ENCODE peak calls at places on chromosome 4, in ten cellular contexts. B, G, J, D, X, P, S, Y, E and C are unnamed samples.

GRCh38 chr4:114034189-114034588 is 54.7 kb upstream of the ARSJ start:
- DNase-seq in B (no peak), G (no peak), J (no peak), D (no peak), X (no peak), P (no peak), S (no peak), Y (no peak), E (no peak), C (no peak)

GRCh38 chr4:98938386-98938785 is 9.5 kb upstream of the EIF4E start:
- DNase-seq in B (no peak), G (no peak), J (peak; percentile 8), D (no peak), X (no peak), P (no peak), S (no peak), Y (no peak), E (peak; percentile 39), C (no peak)

GRCh38 chr4:105637409-105638258 is 70.9 kb downstream of the INTS12 start:
- DNase-seq in B (no peak), G (peak; percentile 76), J (no peak), D (peak; percentile 46), X (peak; percentile 68), P (peak; percentile 59), S (peak; percentile 11), Y (peak; percentile 74), E (peak; percentile 43), C (peak; percentile 51)

GRCh38 chr4:55255171-55255570 is 90.9 kb upstream of the SRD5A3 start:
- DNase-seq in B (no peak), G (no peak), J (no peak), D (no peak), X (peak; percentile 72), P (no peak), S (no peak), Y (no peak), E (peak; percentile 40), C (no peak)

GRCh38 chr4:130359537-130359936 is 1263.6 kb downstream of the C4orf33 start:
- DNase-seq in B (no peak), G (no peak), J (no peak), D (no peak), X (no peak), P (no peak), S (no peak), Y (no peak), E (peak; percentile 61), C (no peak)

GRCh38 chr4:121827851-121828250 is 4.2 kb upstream of the CCNA2 start:
- DNase-seq in B (no peak), G (no peak), J (no peak), D (no peak), X (no peak), P (no peak), S (no peak), Y (no peak), E (peak; percentile 8), C (no peak)

GRCh38 chr4:48635310-48635709 is 144.8 kb downstream of the FRYL start:
- DNase-seq in B (no peak), G (peak; percentile 11), J (no peak), D (no peak), X (no peak), P (peak; percentile 23), S (no peak), Y (no peak), E (no peak), C (no peak)

GRCh38 chr4:74878323-74878722 is 54.6 kb upstream of the PARM1 start:
- DNase-seq in B (no peak), G (no peak), J (no peak), D (no peak), X (peak; percentile 16), P (no peak), S (no peak), Y (no peak), E (no peak), C (no peak)

GRCh38 chr4:74794341-74794801 is at the start of gene BTC:
- DNase-seq in B (peak; percentile 58), G (peak; percentile 2), J (peak; percentile 79), D (peak; percentile 79), X (peak; percentile 21), P (peak; percentile 34), S (no peak), Y (no peak), E (peak; percentile 19), C (peak; percentile 33)

GRCh38 chr4:134787315-134787714 is 585.7 kb upstream of the PABPC4L start:
- DNase-seq in B (no peak), G (no peak), J (no peak), D (no peak), X (no peak), P (no peak), S (no peak), Y (no peak), E (no peak), C (no peak)

GRCh38 chr4:156963419-156963818 is 8.2 kb downstream of the PDGFC start:
- DNase-seq in B (no peak), G (no peak), J (no peak), D (no peak), X (no peak), P (no peak), S (no peak), Y (no peak), E (no peak), C (no peak)

GRCh38 chr4:28278676-28279075 is 1418.0 kb downstream of the STIM2 start:
- DNase-seq in B (no peak), G (no peak), J (no peak), D (no peak), X (no peak), P (no peak), S (no peak), Y (no peak), E (no peak), C (no peak)

GRCh38 chr4:167339781-167340180 is 105.5 kb upstream of the SPOCK3 start:
- DNase-seq in B (no peak), G (no peak), J (no peak), D (no peak), X (no peak), P (no peak), S (no peak), Y (no peak), E (no peak), C (no peak)

GRCh38 chr4:56857601-56858301 is 36.2 kb upstream of the SPINK2 start:
- DNase-seq in B (no peak), G (no peak), J (no peak), D (no peak), X (no peak), P (no peak), S (no peak), Y (no peak), E (peak; percentile 46), C (no peak)

GRCh38 chr4:85669204-85669603 is 194.3 kb downstream of the ARHGAP24 start:
- DNase-seq in B (no peak), G (no peak), J (no peak), D (no peak), X (no peak), P (no peak), S (no peak), Y (no peak), E (no peak), C (no peak)

GRCh38 chr4:138898282-138898681 is 117.3 kb upstream of the NOCT start:
- DNase-seq in B (no peak), G (no peak), J (no peak), D (no peak), X (no peak), P (no peak), S (no peak), Y (no peak), E (peak; percentile 39), C (no peak)

GRCh38 chr4:118941149-118941548 is 52.5 kb downstream of the SYNPO2 start:
- DNase-seq in B (no peak), G (no peak), J (no peak), D (no peak), X (no peak), P (peak; percentile 23), S (no peak), Y (no peak), E (peak; percentile 59), C (no peak)

GRCh38 chr4:144356941-144357381 is 216.4 kb upstream of the GYPA start:
- DNase-seq in B (no peak), G (no peak), J (no peak), D (no peak), X (no peak), P (no peak), S (no peak), Y (no peak), E (peak; percentile 12), C (no peak)

GRCh38 chr4:144355809-144356757 is 215.6 kb upstream of the GYPA start:
- DNase-seq in B (peak; percentile 39), G (peak; percentile 85), J (peak; percentile 28), D (no peak), X (peak; percentile 59), P (no peak), S (peak; percentile 51), Y (no peak), E (peak; percentile 87), C (peak; percentile 44)

GRCh38 chr4:144351306-144351705 is 210.8 kb upstream of the GYPA start:
- DNase-seq in B (no peak), G (no peak), J (no peak), D (no peak), X (no peak), P (no peak), S (no peak), Y (no peak), E (no peak), C (no peak)

GRCh38 chr4:144350706-144351105 is 210.2 kb upstream of the GYPA start:
- DNase-seq in B (no peak), G (no peak), J (no peak), D (no peak), X (no peak), P (no peak), S (no peak), Y (no peak), E (peak; percentile 18), C (no peak)

GRCh38 chr4:144353240-144353639 is 212.7 kb upstream of the GYPA start:
- DNase-seq in B (no peak), G (no peak), J (no peak), D (no peak), X (peak; percentile 58), P (no peak), S (no peak), Y (no peak), E (no peak), C (no peak)
- TF ChIP-seq CTCF in B (no peak), G (no peak), J (no peak), D (no peak), X (no peak), P (no peak), S (no peak), Y (no peak), E (no peak), C (no peak)

GRCh38 chr4:1009647-1010521 is 1.5 kb upstream of the FGFRL1 start:
- DNase-seq in B (peak; percentile 73), G (peak; percentile 71), J (peak; percentile 63), D (peak; percentile 86), X (peak; percentile 83), P (peak; percentile 67), S (peak; percentile 97), Y (peak; percentile 69), E (peak; percentile 66), C (peak; percentile 75)
- TF ChIP-seq CTCF in B (no peak), G (peak; percentile 22), J (no peak), D (peak; percentile 7), X (peak; percentile 6), P (peak; percentile 14), S (peak; percentile 4), Y (no peak), E (no peak), C (peak; percentile 56)

GRCh38 chr4:64271601-64272081 is 137.6 kb downstream of the TECRL start:
- DNase-seq in B (peak; percentile 27), G (peak; percentile 3), J (peak; percentile 64), D (no peak), X (peak; percentile 44), P (no peak), S (no peak), Y (peak; percentile 46), E (peak; percentile 29), C (no peak)
- TF ChIP-seq CTCF in B (peak; percentile 33), G (no peak), J (no peak), D (no peak), X (no peak), P (no peak), S (no peak), Y (peak; percentile 14), E (no peak), C (no peak)

GRCh38 chr4:182752158-182752910 is 164.9 kb downstream of the DCTD start:
- DNase-seq in B (no peak), G (no peak), J (no peak), D (no peak), X (no peak), P (no peak), S (no peak), Y (no peak), E (peak; percentile 83), C (no peak)
- TF ChIP-seq CTCF in B (no peak), G (no peak), J (no peak), D (no peak), X (no peak), P (no peak), S (no peak), Y (no peak), E (no peak), C (no peak)